ENCODE peak calls at places on chromosomes 7 and 10, in five cellular contexts. I is ecto neural progenitor cell; C is K562; F is stimulated activated naive CD8-positive, alpha-beta T cell treated with anti-CD3 and anti-CD28 coated beads, Interleukin-15, Interleukin-2, amounts not matched to agents 100 U/mL and 50 U/mL, for 24 hours; L is T-helper 1 cell. D is an unnamed sample.

GRCh38 chr10:11933837-11934236 is 108.8 kb downstream of the UPF2 start:
- DNase-seq in F (no peak), I (no peak), L (no peak), C (no peak), D (no peak)

GRCh38 chr7:95596183-95597135 is at the start of gene PDK4:
- DNase-seq in L (no peak), I (peak; percentile 64), C (no peak), F (peak; percentile 8), D (no peak)

GRCh38 chr7:72336382-72336886 is 75.7 kb downstream of the CALN1 start:
- DNase-seq in F (no peak), I (peak; percentile 69), L (no peak), C (no peak), D (no peak)

GRCh38 chr10:35300063-35300699 is 36.1 kb upstream of the CCNY start:
- DNase-seq in F (peak; percentile 4), I (no peak), C (peak; percentile 56), L (no peak), D (no peak)

GRCh38 chr7:8443871-8444756 is 10.7 kb downstream of the NXPH1 start:
- DNase-seq in I (peak; percentile 72), C (no peak), L (no peak), F (peak; percentile 3), D (no peak)

GRCh38 chr10:96834121-96834520 is 2.0 kb downstream of the LCOR start:
- DNase-seq in L (no peak), C (no peak), F (no peak), I (no peak), D (no peak)

GRCh38 chr10:27995311-27995710 is 3.6 kb downstream of the ODAD2 start:
- DNase-seq in I (no peak), C (no peak), L (no peak), F (no peak), D (no peak)

GRCh38 chr7:121604627-121605296 is 208.7 kb upstream of the FAM3C start:
- DNase-seq in I (no peak), C (no peak), L (no peak), F (no peak), D (no peak)

GRCh38 chr7:42210333-42210732 is 26.7 kb downstream of the GLI3 start:
- DNase-seq in F (no peak), I (no peak), C (no peak), L (no peak), D (no peak)

GRCh38 chr7:47600199-47601118 is 18.5 kb upstream of the TNS3 start:
- DNase-seq in F (no peak), L (no peak), I (no peak), C (no peak), D (no peak)

GRCh38 chr7:82810558-82811259 is 352.0 kb downstream of the PCLO start:
- DNase-seq in L (no peak), F (no peak), C (no peak), I (no peak), D (no peak)

GRCh38 chr10:77877461-77878344 is 48.9 kb downstream of the DLG5 start:
- DNase-seq in L (no peak), C (no peak), F (peak; percentile 17), I (no peak), D (no peak)

GRCh38 chr10:50326757-50327701 is 75.7 kb upstream of the ASAH2 start:
- DNase-seq in C (peak; percentile 91), F (no peak), I (no peak), L (no peak), D (no peak)

GRCh38 chr10:93813507-93814465 is 56.0 kb downstream of the LGI1 start:
- DNase-seq in C (no peak), I (peak; percentile 59), L (no peak), F (peak; percentile 61), D (peak; percentile 6)

GRCh38 chr10:46540412-46541016 is 15.9 kb downstream of the GPRIN2 start:
- DNase-seq in C (no peak), I (no peak), F (peak; percentile 3), L (no peak), D (no peak)

GRCh38 chr10:89563861-89564478 is 28.6 kb upstream of the SLC16A12 start:
- DNase-seq in C (peak; percentile 20), F (no peak), I (no peak), L (no peak), D (no peak)

GRCh38 chr10:17006631-17007161 is 122.9 kb downstream of the CUBN start:
- DNase-seq in L (no peak), F (no peak), C (no peak), I (no peak), D (no peak)

GRCh38 chr10:8298871-8299570 is 244.5 kb downstream of the GATA3 start:
- DNase-seq in C (no peak), F (no peak), I (no peak), L (no peak), D (no peak)

GRCh38 chr10:44300666-44301649 is 83.9 kb downstream of the CXCL12 start:
- DNase-seq in F (no peak), C (no peak), L (no peak), I (no peak), D (no peak)

GRCh38 chr10:58963723-58964124 is 212.7 kb upstream of the PHYHIPL start:
- DNase-seq in C (no peak), F (no peak), I (peak; percentile 81), L (no peak), D (no peak)

GRCh38 chr10:68826764-68827591 is at the start of gene STOX1:
- DNase-seq in F (peak; percentile 73), L (no peak), I (peak; percentile 87), C (peak; percentile 95), D (peak; percentile 30)

GRCh38 chr7:93719546-93719945 is 145.0 kb upstream of the CALCR start:
- DNase-seq in F (no peak), I (no peak), C (no peak), L (no peak), D (no peak)

GRCh38 chr7:157529768-157530560 is 193.2 kb downstream of the DNAJB6 start:
- DNase-seq in F (no peak), I (no peak), C (no peak), L (no peak), D (no peak)

GRCh38 chr7:9657257-9657656 is 1223.8 kb downstream of the NXPH1 start:
- DNase-seq in I (no peak), L (no peak), C (no peak), F (no peak), D (no peak)

GRCh38 chr10:12709516-12709915 is 292.0 kb downstream of the CCDC3 start:
- DNase-seq in I (no peak), F (no peak), C (no peak), L (no peak), D (no peak)

GRCh38 chr10:23918839-23919238 is 290.1 kb upstream of the KIAA1217 start:
- DNase-seq in F (no peak), C (no peak), I (no peak), L (no peak), D (no peak)

GRCh38 chr10:30431435-30431911 is 2.5 kb upstream of the MAP3K8 start:
- DNase-seq in L (no peak), F (no peak), I (no peak), C (peak; percentile 24), D (no peak)

GRCh38 chr7:31052841-31053601 is 913 bp downstream of the ADCYAP1R1 start:
- DNase-seq in I (no peak), C (no peak), F (no peak), L (no peak), D (no peak)